ENCODE peak calls at places on chromosomes 13 and 19, in five cellular contexts. R is GM12878, Y is K562, O is HepG2, M is SK-N-SH. J is an unnamed sample.

GRCh38 chr19:8367327-8368001 is 3.5 kb downstream of the ANGPTL4 start:
- DNase-seq in O (no peak), Y (peak; percentile 50), M (peak; percentile 95), R (no peak), J (peak; percentile 61)

GRCh38 chr19:21328402-21328801 is 808 bp downstream of the ZNF708 start:
- DNase-seq in M (peak; percentile 26), Y (no peak), O (peak; percentile 3), R (no peak), J (no peak)

GRCh38 chr13:36298535-36299068 is 988 bp upstream of the CCDC169 start:
- DNase-seq in M (no peak), Y (no peak), O (no peak), R (no peak), J (peak; percentile 56)

GRCh38 chr13:113489549-113490495 is 689 bp downstream of the DCUN1D2 start:
- DNase-seq in M (peak; percentile 55), R (no peak), O (no peak), Y (peak; percentile 31), J (no peak)

GRCh38 chr19:16585808-16586476 is 13.7 kb upstream of the SLC35E1 start:
- DNase-seq in O (no peak), M (no peak), Y (no peak), R (peak; percentile 98), J (no peak)

GRCh38 chr19:16273005-16273404 is 51.6 kb upstream of the KLF2 start:
- DNase-seq in Y (no peak), O (no peak), R (no peak), M (no peak), J (no peak)

GRCh38 chr13:77521595-77522367 is 13.7 kb upstream of the SCEL start:
- DNase-seq in R (no peak), O (no peak), Y (no peak), M (no peak), J (peak; percentile 17)

GRCh38 chr13:27135023-27135422 is 36.6 kb downstream of the USP12 start:
- DNase-seq in M (no peak), O (no peak), Y (no peak), R (no peak), J (no peak)

GRCh38 chr19:37988758-37989635 is 82.0 kb downstream of the SIPA1L3 start:
- DNase-seq in R (no peak), M (no peak), O (no peak), Y (no peak), J (no peak)

GRCh38 chr13:53150568-53150967 is 122.0 kb downstream of the OLFM4 start:
- DNase-seq in R (no peak), O (no peak), M (no peak), Y (no peak), J (no peak)

GRCh38 chr13:103250071-103250470 is 183.9 kb upstream of the SLC10A2 start:
- DNase-seq in Y (no peak), O (no peak), M (no peak), R (no peak), J (no peak)

GRCh38 chr19:48102870-48103751 is 7.5 kb downstream of the PLA2G4C start:
- DNase-seq in Y (peak; percentile 79), M (peak; percentile 70), O (peak; percentile 53), R (no peak), J (no peak)

GRCh38 chr13:75721307-75721706 is 85.2 kb downstream of the LMO7 start:
- DNase-seq in Y (no peak), R (no peak), O (no peak), M (no peak), J (no peak)

GRCh38 chr13:113220141-113220598 is 10.8 kb downstream of the CUL4A start:
- DNase-seq in Y (peak; percentile 65), O (peak; percentile 84), M (no peak), R (no peak), J (no peak)

GRCh38 chr19:1154731-1155351 is 19.2 kb downstream of the SBNO2 start:
- DNase-seq in R (no peak), Y (no peak), M (peak; percentile 86), O (peak; percentile 67), J (no peak)

GRCh38 chr13:60448907-60449510 is 52.0 kb downstream of the TDRD3 start:
- DNase-seq in M (peak; percentile 24), O (peak; percentile 31), R (no peak), Y (peak; percentile 34), J (no peak)

GRCh38 chr13:83048419-83048818 is 833.9 kb downstream of the SLITRK1 start:
- DNase-seq in R (no peak), O (no peak), Y (no peak), M (no peak), J (no peak)

GRCh38 chr19:5041168-5042038 is 72.5 kb downstream of the KDM4B start:
- DNase-seq in O (no peak), M (no peak), Y (no peak), R (no peak), J (no peak)

GRCh38 chr13:112215871-112216270 is 148.9 kb downstream of the SOX1 start:
- DNase-seq in Y (no peak), M (no peak), R (no peak), O (no peak), J (no peak)

GRCh38 chr13:109146912-109147624 is 517.7 kb downstream of the MYO16 start:
- DNase-seq in Y (no peak), M (peak; percentile 45), O (no peak), R (no peak), J (no peak)

DNA sequence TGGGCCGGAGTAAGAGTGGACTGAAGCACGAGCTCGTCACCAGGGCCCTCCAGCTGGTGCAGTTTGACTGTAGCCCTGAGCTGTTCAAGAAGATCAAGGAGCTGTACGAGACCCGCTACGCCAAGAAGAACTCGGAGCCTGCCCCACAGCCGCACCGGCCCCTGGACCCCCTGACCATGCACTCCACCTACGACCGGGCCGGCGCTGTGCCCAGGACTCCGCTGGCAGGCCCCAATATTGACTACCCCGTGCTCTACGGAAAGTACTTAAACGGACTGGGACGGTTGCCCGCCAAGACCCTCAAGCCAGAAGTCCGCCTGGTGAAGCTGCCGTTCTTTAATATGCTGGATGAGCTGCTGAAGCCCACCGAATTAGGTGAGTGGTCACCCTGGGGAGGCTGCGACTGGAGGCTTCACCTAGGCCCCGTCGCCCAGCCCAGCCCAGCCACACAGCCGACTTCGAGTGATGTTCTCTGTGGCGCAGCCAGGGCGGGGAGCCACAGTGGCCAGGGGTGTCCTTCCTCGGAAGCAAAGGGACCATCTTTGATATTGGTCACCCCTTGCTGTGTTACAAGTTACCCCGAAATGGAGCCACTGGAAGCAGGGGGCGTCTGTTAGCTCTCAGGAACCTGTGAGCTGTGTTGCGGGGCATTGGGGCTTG is 5.6 kb downstream of the PIAS4 start:
- DNase-seq in O (no peak), Y (no peak), R (no peak), M (peak; percentile 6), J (no peak)
- TF ChIP-seq YY1 in O (no peak), Y (no peak), R (no peak), M (no peak), J (no peak)

GRCh38 chr13:98019186-98019585 is 65.7 kb downstream of the IPO5 start:
- DNase-seq in O (no peak), M (no peak), R (no peak), Y (no peak), J (no peak)

GRCh38 chr13:98025480-98026025 is 72.1 kb downstream of the IPO5 start:
- DNase-seq in O (no peak), R (no peak), Y (no peak), M (no peak), J (no peak)

GRCh38 chr13:98020271-98020670 is 66.8 kb downstream of the IPO5 start:
- DNase-seq in Y (no peak), O (no peak), M (no peak), R (no peak), J (no peak)

GRCh38 chr13:98018293-98018692 is 64.8 kb downstream of the IPO5 start:
- DNase-seq in Y (no peak), M (no peak), R (no peak), O (no peak), J (no peak)

DNA sequence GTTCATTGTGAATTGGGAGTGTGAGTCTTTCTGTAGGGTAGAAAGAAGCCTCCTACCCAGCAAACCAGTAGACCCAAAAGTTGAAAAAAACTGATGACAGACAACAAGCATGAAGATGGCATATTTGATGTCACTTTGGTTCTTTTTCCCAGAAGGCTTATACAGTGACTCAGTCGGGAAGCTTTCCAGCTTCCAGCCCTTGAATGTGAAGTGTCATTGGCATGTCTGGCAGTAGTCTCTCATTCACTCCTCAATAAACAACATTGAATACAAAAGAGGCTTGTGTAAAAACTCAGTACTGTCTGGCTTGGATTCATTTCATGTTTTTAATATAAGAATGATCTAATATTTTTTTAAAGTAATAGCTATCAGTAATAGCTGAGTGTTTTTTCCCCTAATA is 68.7 kb downstream of the IPO5 start:
- DNase-seq in M (no peak), R (no peak), O (peak; percentile 29), Y (no peak), J (no peak)
- TF ChIP-seq TAF1 in M (no peak), R (no peak), O (no peak), Y (no peak), J (no peak)

DNA sequence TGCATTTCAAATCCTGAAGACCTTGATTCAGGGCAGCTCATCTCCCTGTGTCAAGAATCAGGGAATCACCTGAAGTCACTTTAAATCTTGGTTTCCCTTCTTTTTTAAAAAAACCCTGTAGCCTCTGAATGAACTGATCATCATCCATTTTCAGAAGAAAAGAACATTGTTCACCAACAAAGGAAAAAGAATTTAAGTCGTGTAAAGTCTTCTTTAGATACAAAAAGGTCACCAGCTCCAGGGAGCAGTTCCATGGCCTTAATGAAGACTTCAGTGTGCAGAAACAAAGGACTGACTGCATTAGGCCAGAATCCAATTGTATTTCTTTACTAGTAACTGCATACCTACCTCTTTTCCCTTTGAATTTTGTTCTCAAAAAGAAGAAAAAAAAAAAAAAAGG is 245.0 kb downstream of the ABCC4 start:
- DNase-seq in R (no peak), Y (no peak), O (no peak), M (no peak), J (no peak)
- TF ChIP-seq YY1 in R (no peak), Y (no peak), O (no peak), M (no peak), J (no peak)

GRCh38 chr19:45306040-45306439 is 16.6 kb downstream of the CKM start:
- DNase-seq in Y (no peak), O (no peak), M (no peak), R (no peak), J (no peak)
- TF ChIP-seq TAF1 in Y (no peak), O (no peak), M (no peak), R (no peak), J (no peak)